ENCODE peak calls at places on chromosomes 5 and 9, in seven cellular contexts. B, E, N, S, K, I and H are unnamed samples.

GRCh38 chr5:57298985-57299491 is 125.2 kb downstream of the GPBP1 start:
- DNase-seq in B (peak), E (no peak), N (no peak), S (peak), K (peak), I (no peak), H (peak)

GRCh38 chr5:32916648-32917047 is 205.5 kb downstream of the NPR3 start:
- DNase-seq in B (no peak), E (no peak), N (no peak), S (peak), K (no peak), I (no peak), H (no peak)

GRCh38 chr5:77898385-77898784 is 122.2 kb upstream of the TBCA start:
- DNase-seq in B (no peak), E (no peak), N (no peak), S (no peak), K (no peak), I (no peak), H (no peak)

GRCh38 chr5:135623186-135623715 is 44.5 kb upstream of the CXCL14 start:
- DNase-seq in B (no peak), E (no peak), N (no peak), S (no peak), K (no peak), I (no peak), H (no peak)

GRCh38 chr5:87210743-87211142 is 56.9 kb upstream of the RASA1 start:
- DNase-seq in B (no peak), E (no peak), N (no peak), S (no peak), K (no peak), I (no peak), H (no peak)

GRCh38 chr5:40124367-40124766 is 555.3 kb upstream of the PTGER4 start:
- DNase-seq in B (no peak), E (no peak), N (no peak), S (no peak), K (no peak), I (no peak), H (no peak)

GRCh38 chr9:3526903-3527652 is 1.3 kb upstream of the RFX3 start:
- DNase-seq in B (no peak), E (no peak), N (no peak), S (no peak), K (no peak), I (peak), H (no peak)

GRCh38 chr5:89878140-89878570 is 531.4 kb downstream of the CETN3 start:
- DNase-seq in B (no peak), E (no peak), N (no peak), S (peak), K (no peak), I (no peak), H (no peak)

GRCh38 chr5:55742778-55743177 is 4.9 kb downstream of the DDX4 start:
- DNase-seq in B (no peak), E (no peak), N (no peak), S (no peak), K (no peak), I (no peak), H (no peak)

GRCh38 chr5:149439899-149440655 is 61.0 kb upstream of the IL17B start:
- DNase-seq in B (peak), E (no peak), N (no peak), S (no peak), K (no peak), I (no peak), H (peak)

GRCh38 chr5:133687212-133688051 is 75.1 kb upstream of the FSTL4 start:
- DNase-seq in B (no peak), E (no peak), N (no peak), S (no peak), K (no peak), I (no peak), H (no peak)

GRCh38 chr5:135239461-135240282 is 159.4 kb downstream of the MACROH2A1 start:
- DNase-seq in B (no peak), E (no peak), N (no peak), S (no peak), K (peak), I (peak), H (no peak)

GRCh38 chr5:24749701-24750100 is 104.9 kb upstream of the CDH10 start:
- DNase-seq in B (no peak), E (no peak), N (no peak), S (no peak), K (no peak), I (no peak), H (no peak)

GRCh38 chr9:124684140-124684539 is 87.0 kb downstream of the NR6A1 start:
- DNase-seq in B (no peak), E (no peak), N (no peak), S (no peak), K (no peak), I (no peak), H (no peak)

GRCh38 chr5:74579215-74579614 is 61.3 kb downstream of the ENC1 start:
- DNase-seq in B (no peak), E (no peak), N (no peak), S (no peak), K (no peak), I (no peak), H (no peak)

GRCh38 chr9:34907044-34907443 is 51.0 kb upstream of the PHF24 start:
- DNase-seq in B (no peak), E (no peak), N (no peak), S (no peak), K (no peak), I (no peak), H (no peak)

GRCh38 chr5:140341591-140341990 is 4.8 kb downstream of the HBEGF start:
- DNase-seq in B (peak), E (peak), N (no peak), S (peak), K (peak), I (no peak), H (peak)

GRCh38 chr5:87400305-87400899 is 12.3 kb downstream of the CCNH start:
- DNase-seq in B (no peak), E (no peak), N (no peak), S (no peak), K (no peak), I (no peak), H (no peak)

GRCh38 chr5:109964136-109964535 is 274.4 kb downstream of the MAN2A1 start:
- DNase-seq in B (no peak), E (no peak), N (no peak), S (no peak), K (no peak), I (no peak), H (no peak)

GRCh38 chr5:148816357-148816756 is 10.1 kb upstream of the ADRB2 start:
- DNase-seq in B (no peak), E (no peak), N (no peak), S (no peak), K (no peak), I (no peak), H (no peak)

GRCh38 chr9:11275158-11275695 is 662.4 kb upstream of the PTPRD start:
- DNase-seq in B (no peak), E (no peak), N (no peak), S (no peak), K (no peak), I (no peak), H (no peak)

GRCh38 chr9:88106492-88106891 is 31.8 kb downstream of the SPATA31C2 start:
- DNase-seq in B (no peak), E (no peak), N (no peak), S (peak), K (peak), I (no peak), H (no peak)

GRCh38 chr5:129461816-129462396 is 1.8 kb downstream of the ADAMTS19 start:
- DNase-seq in B (no peak), E (no peak), N (no peak), S (no peak), K (no peak), I (no peak), H (no peak)

GRCh38 chr9:95171001-95171400 is 146.5 kb downstream of the FANCC start:
- DNase-seq in B (no peak), E (no peak), N (no peak), S (no peak), K (no peak), I (no peak), H (no peak)

GRCh38 chr5:141149812-141150211 is at the start of gene PCDHB6:
- DNase-seq in B (no peak), E (no peak), N (no peak), S (no peak), K (no peak), I (no peak), H (no peak)

GRCh38 chr9:88313364-88314220 is 74.7 kb upstream of the SPIN1 start:
- DNase-seq in B (no peak), E (no peak), N (no peak), S (no peak), K (no peak), I (no peak), H (no peak)

DNA sequence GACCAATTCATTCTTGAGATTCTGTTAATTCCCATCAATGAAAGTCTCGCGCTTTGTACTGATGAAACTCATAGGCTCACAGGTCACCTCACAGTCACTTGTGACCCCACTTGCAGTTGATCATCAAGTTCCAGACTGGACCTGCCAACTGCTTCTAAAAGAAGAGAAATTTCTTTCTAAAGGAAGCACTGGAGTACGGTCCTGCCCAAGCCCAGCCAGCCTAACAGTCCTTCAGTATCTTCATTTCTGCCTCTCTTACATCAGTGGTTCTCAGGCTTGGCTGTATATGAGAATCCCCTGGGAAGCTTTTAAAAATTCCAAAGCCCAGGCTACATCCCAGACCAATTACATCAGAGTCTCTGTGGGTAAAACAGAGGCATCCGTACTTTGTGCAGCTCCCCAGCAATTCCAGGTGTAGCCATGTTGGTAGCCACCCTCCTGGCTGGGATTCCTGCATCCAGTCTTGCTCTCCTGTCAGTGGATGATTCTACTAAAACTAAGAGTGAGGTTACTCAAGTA is 282.1 kb downstream of the NFIB start:
- DNase-seq in B (no peak), E (no peak), N (no peak), S (no peak), K (no peak), I (no peak), H (no peak)
- H3K4me3 ChIP-seq in B (no peak), E (no peak), N (no peak), S (no peak), K (no peak), I (no peak), H (no peak)

GRCh38 chr5:14667770-14668169 is 3.3 kb downstream of the OTULIN start:
- DNase-seq in B (no peak), E (no peak), N (no peak), S (no peak), K (no peak), I (no peak), H (no peak)

GRCh38 chr5:14667290-14667689 is 2.8 kb downstream of the OTULIN start:
- DNase-seq in B (no peak), E (no peak), N (no peak), S (no peak), K (no peak), I (no peak), H (no peak)

GRCh38 chr5:14665110-14665822 is 748 bp downstream of the OTULIN start:
- DNase-seq in B (peak), E (no peak), N (no peak), S (no peak), K (peak), I (peak), H (peak)

GRCh38 chr5:14664270-14665109 is at the start of gene OTULIN:
- DNase-seq in B (peak), E (peak), N (peak), S (peak), K (peak), I (peak), H (peak)

GRCh38 chr5:14665949-14666741 is 1.6 kb downstream of the OTULIN start:
- DNase-seq in B (peak), E (no peak), N (no peak), S (no peak), K (no peak), I (peak), H (no peak)
- H3K4me3 ChIP-seq in B (peak), E (peak), N (peak), S (peak), K (peak), I (peak), H (peak)

GRCh38 chr5:146762830-146763229 is 115.7 kb downstream of the PPP2R2B start:
- DNase-seq in B (no peak), E (no peak), N (no peak), S (no peak), K (no peak), I (no peak), H (no peak)
- H3K4me3 ChIP-seq in B (no peak), E (no peak), N (no peak), S (no peak), K (no peak), I (no peak), H (no peak)

GRCh38 chr9:130715270-130716077 is 21.9 kb downstream of the EXOSC2 start:
- DNase-seq in B (no peak), E (no peak), N (no peak), S (no peak), K (no peak), I (no peak), H (no peak)

GRCh38 chr9:130720762-130721161 is 27.2 kb downstream of the EXOSC2 start:
- DNase-seq in B (no peak), E (no peak), N (no peak), S (no peak), K (no peak), I (no peak), H (no peak)

GRCh38 chr9:130713286-130713975 is 19.9 kb downstream of the EXOSC2 start:
- DNase-seq in B (peak), E (peak), N (no peak), S (peak), K (no peak), I (no peak), H (peak)

GRCh38 chr9:130714586-130715110 is 21.1 kb downstream of the EXOSC2 start:
- DNase-seq in B (no peak), E (no peak), N (no peak), S (no peak), K (no peak), I (no peak), H (no peak)

GRCh38 chr9:130718576-130718975 is 25.0 kb downstream of the EXOSC2 start:
- DNase-seq in B (no peak), E (no peak), N (no peak), S (no peak), K (no peak), I (no peak), H (no peak)
- H3K4me3 ChIP-seq in B (no peak), E (no peak), N (no peak), S (no peak), K (no peak), I (no peak), H (no peak)

DNA sequence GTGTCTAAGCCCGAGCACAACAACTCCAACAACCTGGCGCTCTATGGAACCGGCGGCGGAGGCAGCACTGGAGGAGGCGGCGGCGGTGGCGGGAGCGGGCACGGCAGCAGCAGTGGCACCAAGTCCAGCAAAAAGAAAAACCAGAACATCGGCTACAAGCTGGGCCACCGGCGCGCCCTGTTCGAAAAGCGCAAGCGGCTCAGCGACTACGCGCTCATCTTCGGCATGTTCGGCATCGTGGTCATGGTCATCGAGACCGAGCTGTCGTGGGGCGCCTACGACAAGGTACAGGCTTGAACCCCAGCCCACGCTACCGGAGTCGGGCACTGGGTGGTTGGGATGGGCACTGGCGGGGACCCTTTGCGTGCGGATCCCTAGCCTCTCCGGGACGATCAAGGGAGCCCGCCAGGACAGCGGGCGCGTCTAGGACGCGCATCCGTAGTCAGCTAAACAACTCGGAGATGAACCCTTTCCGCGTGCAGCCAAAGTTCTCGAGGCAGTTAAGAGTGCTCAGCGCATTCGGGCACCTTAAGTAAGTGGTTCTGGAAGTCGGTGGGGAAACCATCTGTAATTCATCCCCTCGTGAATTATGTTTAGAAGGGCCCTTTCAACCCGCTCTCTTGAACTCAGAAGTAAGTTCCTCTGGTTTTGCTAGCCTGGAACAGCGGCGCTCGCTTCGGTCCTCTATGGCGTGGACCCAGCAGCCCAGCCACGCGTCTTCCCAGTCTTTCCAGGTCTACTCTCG is 1.3 kb downstream of the KCNN2 start:
- DNase-seq in B (no peak), E (no peak), N (no peak), S (no peak), K (no peak), I (no peak), H (no peak)
- H3K4me3 ChIP-seq in B (peak), E (peak), N (peak), S (peak), K (peak), I (peak), H (peak)

GRCh38 chr9:92507005-92507404 is 24.7 kb upstream of the ASPN start:
- DNase-seq in B (no peak), E (no peak), N (no peak), S (no peak), K (no peak), I (no peak), H (no peak)
- H3K4me3 ChIP-seq in B (no peak), E (no peak), N (no peak), S (no peak), K (no peak), I (no peak), H (no peak)

DNA sequence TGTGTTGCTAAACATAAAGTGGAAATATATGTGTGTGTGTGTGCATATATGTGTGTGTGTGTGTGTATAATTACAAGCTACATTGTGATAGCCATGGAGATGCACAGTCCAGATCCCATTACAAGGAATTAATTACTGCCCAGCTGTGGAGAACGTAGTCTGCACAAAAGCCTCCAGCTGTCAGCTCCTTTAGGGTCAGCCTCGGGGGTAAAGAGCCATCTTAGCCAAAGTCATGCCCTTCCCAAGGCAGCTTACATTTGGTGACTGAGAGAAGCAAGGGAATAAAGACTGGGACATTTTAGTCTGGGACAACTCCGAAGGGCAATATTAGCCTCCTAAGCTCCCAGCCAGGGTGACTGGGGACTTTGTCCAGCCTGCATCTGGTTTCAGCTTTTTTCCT is 21.9 kb upstream of the FOCAD start:
- DNase-seq in B (no peak), E (no peak), N (no peak), S (no peak), K (no peak), I (no peak), H (no peak)
- H3K4me3 ChIP-seq in B (no peak), E (no peak), N (no peak), S (no peak), K (no peak), I (no peak), H (no peak)

DNA sequence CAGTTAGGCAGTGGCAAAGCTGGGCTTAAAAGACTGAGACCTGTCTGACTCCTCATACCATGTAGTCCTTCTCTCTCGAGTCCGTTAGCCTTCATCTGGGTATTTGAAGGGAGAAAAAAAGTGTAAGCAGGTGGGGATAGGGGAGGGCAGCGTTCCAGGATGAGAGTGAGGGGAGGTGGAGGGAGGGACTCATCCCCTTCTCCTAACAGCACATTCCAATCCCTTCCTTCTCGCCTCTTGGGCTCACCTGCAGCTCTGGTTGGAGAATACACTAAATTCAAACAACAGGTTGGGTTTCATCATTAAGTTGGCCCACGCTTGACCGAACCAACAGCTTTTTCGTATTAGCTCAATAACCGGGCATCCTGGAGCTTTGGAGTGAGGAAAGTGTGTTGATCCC is 3.6 kb downstream of the NEURL1B start:
- DNase-seq in B (no peak), E (no peak), N (no peak), S (no peak), K (no peak), I (no peak), H (peak)
- H3K4me3 ChIP-seq in B (peak), E (no peak), N (peak), S (no peak), K (no peak), I (peak), H (peak)

GRCh38 chr9:21580636-21581353 is 98.7 kb upstream of the IFNE start:
- DNase-seq in B (no peak), E (no peak), N (no peak), S (no peak), K (no peak), I (no peak), H (no peak)

GRCh38 chr9:21574261-21574660 is 92.1 kb upstream of the IFNE start:
- DNase-seq in B (no peak), E (no peak), N (no peak), S (no peak), K (no peak), I (no peak), H (no peak)

GRCh38 chr9:21579209-21579608 is 97.1 kb upstream of the IFNE start:
- DNase-seq in B (no peak), E (no peak), N (no peak), S (no peak), K (no peak), I (no peak), H (no peak)

GRCh38 chr9:21579743-21580142 is 97.6 kb upstream of the IFNE start:
- DNase-seq in B (no peak), E (no peak), N (no peak), S (no peak), K (no peak), I (no peak), H (no peak)

DNA sequence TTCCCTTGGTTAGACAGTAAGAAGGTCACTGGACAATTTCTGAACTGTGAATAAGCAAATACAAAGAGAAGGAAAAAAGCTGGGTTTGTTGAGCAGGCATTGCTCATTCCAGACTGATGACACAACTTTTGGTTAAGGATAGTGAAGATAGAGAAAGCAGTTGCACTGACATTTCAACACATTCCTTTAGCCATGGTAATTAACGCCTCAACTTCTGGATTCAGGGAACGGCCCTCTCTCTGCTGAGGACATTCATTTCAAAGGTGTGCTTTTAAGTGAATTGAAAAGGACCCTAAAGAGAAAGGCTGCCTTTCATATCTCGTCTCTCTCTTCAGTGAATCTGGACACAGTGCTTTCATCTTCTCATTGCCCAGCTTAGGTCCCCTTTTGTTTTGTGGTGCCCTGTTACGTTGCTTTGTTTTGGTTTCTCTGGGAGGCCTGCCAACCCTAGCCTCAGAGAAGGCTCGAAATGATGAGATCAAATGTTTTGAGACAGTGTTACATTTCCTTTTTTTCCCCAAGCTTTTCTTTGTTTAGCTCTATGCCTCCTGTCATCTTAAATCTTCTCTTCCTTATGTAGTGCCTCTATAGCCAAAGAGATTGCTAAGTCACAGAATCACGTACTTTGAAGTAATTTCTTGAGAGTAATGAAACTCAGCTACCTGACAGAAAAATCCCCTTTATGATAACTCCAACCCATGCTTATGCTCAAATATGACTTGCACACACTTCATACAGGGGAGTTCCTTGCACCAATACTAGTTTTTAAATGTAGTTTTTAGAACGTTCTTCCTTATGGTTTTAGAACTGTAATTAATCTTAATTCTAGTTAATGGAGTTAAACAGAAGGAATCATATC is 94.4 kb upstream of the IFNE start:
- DNase-seq in B (no peak), E (no peak), N (no peak), S (peak), K (no peak), I (no peak), H (peak)
- H3K4me3 ChIP-seq in B (no peak), E (no peak), N (no peak), S (peak), K (no peak), I (no peak), H (no peak)